ENCODE peak calls at places on chromosomes 3 and 15, in four cellular contexts. One of them, this sample, is unnamed.

GRCh38 chr3:58580826-58581327 is 3.7 kb upstream of the FAM107A start:
- DNase-seq in GM12878: no peak
- DNase-seq in K562: no peak
- DNase-seq in GM12891: no peak
- DNase-seq in this sample: no peak

GRCh38 chr3:58657571-58658141 is 8.9 kb downstream of the FAM3D start:
- DNase-seq in GM12878: no peak
- DNase-seq in K562: no peak
- DNase-seq in GM12891: no peak
- DNase-seq in this sample: no peak

GRCh38 chr15:75182187-75183131 is 19.2 kb upstream of the C15orf39 start:
- DNase-seq in GM12878: no peak
- DNase-seq in K562: no peak
- DNase-seq in GM12891: no peak
- DNase-seq in this sample: no peak

GRCh38 chr15:78681306-78682012 is 40.4 kb upstream of the CHRNB4 start:
- DNase-seq in GM12878: no peak
- DNase-seq in K562: no peak
- DNase-seq in GM12891: no peak
- DNase-seq in this sample: no peak

GRCh38 chr3:108096506-108097325 is 5.9 kb upstream of the CD47 start:
- DNase-seq in GM12878: no peak
- DNase-seq in K562: no peak
- DNase-seq in GM12891: no peak
- DNase-seq in this sample: peak; percentile 44

GRCh38 chr15:74988007-74988800 is 7.2 kb upstream of the SCAMP5 start:
- DNase-seq in GM12878: no peak
- DNase-seq in K562: peak; percentile 64
- DNase-seq in GM12891: no peak
- DNase-seq in this sample: peak; percentile 53

GRCh38 chr3:33395900-33396299 is 44.3 kb downstream of the UBP1 start:
- DNase-seq in GM12878: no peak
- DNase-seq in K562: no peak
- DNase-seq in GM12891: no peak
- DNase-seq in this sample: no peak

GRCh38 chr3:133413166-133414020 is 13.5 kb downstream of the BFSP2 start:
- DNase-seq in GM12878: no peak
- DNase-seq in K562: no peak
- DNase-seq in GM12891: no peak
- DNase-seq in this sample: no peak

GRCh38 chr3:153293222-153293621 is 131.2 kb downstream of the RAP2B start:
- DNase-seq in GM12878: no peak
- DNase-seq in K562: no peak
- DNase-seq in GM12891: no peak
- DNase-seq in this sample: peak; percentile 41

GRCh38 chr3:101281616-101282015 is 38.8 kb downstream of the IMPG2 start:
- DNase-seq in GM12878: no peak
- DNase-seq in K562: no peak
- DNase-seq in GM12891: no peak
- DNase-seq in this sample: no peak

GRCh38 chr15:75051161-75051560 is 27.8 kb downstream of the PPCDC start:
- DNase-seq in GM12878: no peak
- DNase-seq in K562: no peak
- DNase-seq in GM12891: no peak
- DNase-seq in this sample: no peak

GRCh38 chr3:43958005-43958770 is 267.4 kb downstream of the ABHD5 start:
- DNase-seq in GM12878: no peak
- DNase-seq in K562: no peak
- DNase-seq in GM12891: no peak
- DNase-seq in this sample: no peak

GRCh38 chr3:45986303-45986982 is 9.2 kb downstream of the FYCO1 start:
- DNase-seq in GM12878: no peak
- DNase-seq in K562: peak; percentile 44
- DNase-seq in GM12891: no peak
- DNase-seq in this sample: no peak

GRCh38 chr3:11553436-11554235 is 90.1 kb downstream of the VGLL4 start:
- DNase-seq in GM12878: no peak
- DNase-seq in K562: no peak
- DNase-seq in GM12891: no peak
- DNase-seq in this sample: no peak

GRCh38 chr3:94269763-94270162 is 206.9 kb downstream of the NSUN3 start:
- DNase-seq in GM12878: no peak
- DNase-seq in K562: no peak
- DNase-seq in GM12891: no peak
- DNase-seq in this sample: no peak

GRCh38 chr15:81294501-81294850 is 29.5 kb downstream of the STARD5 start:
- DNase-seq in GM12878: no peak
- DNase-seq in K562: no peak
- DNase-seq in GM12891: no peak
- DNase-seq in this sample: no peak

GRCh38 chr15:31221936-31222515 is 104.6 kb upstream of the KLF13 start:
- DNase-seq in GM12878: no peak
- DNase-seq in K562: no peak
- DNase-seq in GM12891: no peak
- DNase-seq in this sample: no peak

GRCh38 chr15:65303687-65304392 is 637 bp upstream of the RNU5B-1 start:
- DNase-seq in GM12878: no peak
- DNase-seq in K562: no peak
- DNase-seq in GM12891: no peak
- DNase-seq in this sample: peak; percentile 18

GRCh38 chr3:147838650-147839049 is 429.5 kb downstream of the ZIC1 start:
- DNase-seq in GM12878: no peak
- DNase-seq in K562: no peak
- DNase-seq in GM12891: no peak
- DNase-seq in this sample: no peak

GRCh38 chr15:72796210-72796514 is 12.6 kb upstream of the ADPGK start:
- DNase-seq in GM12878: no peak
- DNase-seq in K562: no peak
- DNase-seq in GM12891: no peak
- DNase-seq in this sample: no peak

GRCh38 chr15:94670436-94671034 is 439.2 kb downstream of the MCTP2 start:
- DNase-seq in GM12878: no peak
- DNase-seq in K562: peak; percentile 46
- DNase-seq in GM12891: peak; percentile 25
- DNase-seq in this sample: no peak

GRCh38 chr15:29734917-29735572 is 87.2 kb downstream of the TJP1 start:
- DNase-seq in GM12878: no peak
- DNase-seq in K562: no peak
- DNase-seq in GM12891: no peak
- DNase-seq in this sample: no peak

GRCh38 chr3:183579967-183580720 is 24.6 kb upstream of the KLHL6 start:
- DNase-seq in GM12878: no peak
- DNase-seq in K562: no peak
- DNase-seq in GM12891: no peak
- DNase-seq in this sample: no peak

GRCh38 chr15:60675763-60676162 is 196.8 kb upstream of the ICE2 start:
- DNase-seq in GM12878: no peak
- DNase-seq in K562: no peak
- DNase-seq in GM12891: no peak
- DNase-seq in this sample: no peak

DNA sequence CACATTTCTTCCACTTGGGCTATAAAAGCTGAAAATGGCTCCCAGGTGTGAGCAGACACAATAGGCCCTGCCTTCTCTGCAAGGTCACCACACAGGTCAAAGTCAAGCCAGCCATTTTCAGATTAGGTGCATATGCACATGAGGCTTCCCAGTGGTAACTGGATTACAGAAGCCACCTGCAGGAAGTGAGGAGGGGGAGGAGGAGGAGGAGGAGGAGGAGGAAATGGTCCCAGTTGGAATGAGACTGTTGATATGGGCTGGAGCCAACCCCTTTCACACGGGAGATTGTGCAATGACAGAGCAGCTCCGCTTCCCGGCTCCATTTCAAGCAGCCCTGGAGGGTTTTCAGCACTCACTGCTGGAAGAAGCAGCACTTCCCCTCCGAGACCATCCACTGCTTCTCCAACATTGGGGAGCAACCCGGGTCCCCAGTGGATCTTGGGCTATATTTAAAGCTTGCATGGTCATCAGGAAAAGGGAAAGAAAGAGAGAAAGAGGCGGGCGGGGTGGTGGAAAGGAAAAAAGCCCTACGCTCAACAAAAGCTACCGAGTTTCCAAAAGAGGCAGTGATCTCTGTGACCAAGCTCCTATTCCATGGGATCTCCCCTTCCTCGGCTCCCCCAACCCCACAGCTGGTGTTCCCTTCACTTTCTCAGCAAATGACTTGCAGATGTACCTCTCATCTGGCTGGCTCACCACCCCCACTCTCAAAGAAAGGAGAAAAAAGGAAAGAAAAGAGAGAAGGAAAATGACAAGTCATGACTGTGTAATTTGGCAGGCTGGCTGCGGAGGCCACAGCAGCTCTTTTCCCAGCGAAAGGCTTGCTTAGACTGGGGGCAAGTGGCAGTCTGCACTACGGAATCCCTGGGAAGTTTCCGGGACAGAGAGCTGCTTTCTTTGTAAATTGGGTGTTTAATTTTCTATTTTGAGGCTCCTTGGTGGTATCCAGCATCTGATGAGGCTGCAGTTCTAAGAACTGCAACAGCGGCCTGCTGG is 58.3 kb downstream of the LRIG1 start:
- DNase-seq in GM12878: no peak
- DNase-seq in K562: no peak
- DNase-seq in GM12891: no peak
- DNase-seq in this sample: no peak
- TF ChIP-seq SPI1 in GM12878: no peak
- TF ChIP-seq SPI1 in K562: peak; percentile 4
- TF ChIP-seq SPI1 in GM12891: no peak
- TF ChIP-seq SPI1 in this sample: no peak

DNA sequence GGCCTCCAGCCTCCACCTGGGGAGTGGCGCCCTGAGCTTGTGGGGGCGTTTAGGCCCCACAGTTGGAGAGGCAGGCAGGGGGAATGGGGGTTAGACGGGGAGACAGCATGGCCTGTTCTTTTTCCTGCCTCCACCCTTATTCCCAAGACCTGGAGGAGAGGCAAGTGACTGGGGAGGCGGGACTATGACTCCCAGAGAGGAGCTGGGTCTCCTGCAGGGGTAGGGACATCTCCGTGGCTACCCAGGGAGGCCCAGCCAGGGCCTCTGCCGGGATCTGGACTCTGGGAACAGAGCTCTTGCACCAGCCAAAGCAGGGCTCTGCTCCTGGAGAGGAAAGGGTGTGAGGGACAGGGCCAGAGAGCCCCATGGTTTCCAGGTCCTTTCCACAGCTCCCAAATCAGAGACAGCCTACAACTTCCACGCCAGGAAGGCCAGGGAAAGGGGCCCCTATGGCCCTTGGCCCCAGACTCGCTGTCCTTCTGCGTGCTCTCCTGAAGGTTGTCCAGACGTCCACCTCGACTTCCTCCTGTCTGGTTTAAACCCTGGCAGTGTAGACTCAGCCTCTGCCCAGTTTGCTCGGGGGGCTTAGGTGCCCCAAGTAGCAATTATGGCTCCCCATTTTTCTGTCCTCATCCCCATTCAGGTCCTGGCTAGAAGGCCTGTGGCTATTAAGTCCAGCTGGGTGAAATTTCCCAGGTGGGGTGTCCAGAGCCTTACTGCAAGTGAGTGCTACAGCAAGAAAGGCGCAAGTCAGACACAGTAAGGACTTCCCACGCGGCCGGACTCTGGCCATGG is 22.9 kb downstream of the CFAP100 start:
- DNase-seq in GM12878: no peak
- DNase-seq in K562: no peak
- DNase-seq in GM12891: no peak
- DNase-seq in this sample: no peak
- TF ChIP-seq SPI1 in GM12878: no peak
- TF ChIP-seq SPI1 in K562: no peak
- TF ChIP-seq SPI1 in GM12891: no peak
- TF ChIP-seq SPI1 in this sample: no peak

GRCh38 chr3:72820405-72820804 is 27.8 kb downstream of the SHQ1 start:
- DNase-seq in GM12878: no peak
- DNase-seq in K562: no peak
- DNase-seq in GM12891: no peak
- DNase-seq in this sample: no peak
- TF ChIP-seq SPI1 in GM12878: no peak
- TF ChIP-seq SPI1 in K562: no peak
- TF ChIP-seq SPI1 in GM12891: no peak
- TF ChIP-seq SPI1 in this sample: no peak

DNA sequence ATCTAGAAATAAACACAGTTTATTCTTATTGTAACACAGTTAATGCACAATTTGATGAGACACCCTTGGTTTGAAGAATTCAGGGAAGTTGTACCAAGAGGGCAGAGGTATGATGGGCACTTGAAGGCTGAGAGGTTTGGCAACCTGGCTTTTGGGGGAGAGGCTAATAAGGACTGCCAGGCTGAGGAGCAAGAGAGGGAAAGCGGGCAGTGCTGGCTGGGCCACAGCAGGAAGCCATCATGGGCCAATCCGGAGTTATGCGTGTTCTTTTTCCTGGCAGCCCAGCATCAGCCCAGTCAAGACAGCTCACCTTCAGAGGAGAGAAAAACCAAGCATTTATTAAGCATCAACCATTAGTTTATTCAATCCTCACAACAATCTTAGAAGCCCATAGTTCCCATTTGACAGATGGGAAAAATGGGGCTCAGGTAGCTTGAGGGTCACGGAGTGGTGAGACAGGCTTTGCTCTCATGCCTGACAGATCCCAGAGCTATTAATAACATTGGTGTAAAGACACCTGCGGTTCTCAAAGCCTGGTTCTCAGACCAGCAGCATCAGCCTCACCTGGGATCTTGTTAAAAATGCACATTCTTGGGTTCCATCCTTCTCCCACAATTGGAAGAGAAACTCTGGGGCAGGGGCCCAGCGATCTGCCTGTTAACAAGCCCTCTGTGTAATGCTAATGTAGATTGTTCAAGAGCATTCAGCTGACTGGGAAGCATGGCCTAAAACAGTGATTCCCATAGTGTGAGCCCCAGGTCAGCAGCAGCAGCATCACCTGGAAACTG is 183.7 kb downstream of the NTRK3 start:
- DNase-seq in GM12878: no peak
- DNase-seq in K562: no peak
- DNase-seq in GM12891: no peak
- DNase-seq in this sample: no peak
- TF ChIP-seq SPI1 in GM12878: no peak
- TF ChIP-seq SPI1 in K562: no peak
- TF ChIP-seq SPI1 in GM12891: no peak
- TF ChIP-seq SPI1 in this sample: no peak

DNA sequence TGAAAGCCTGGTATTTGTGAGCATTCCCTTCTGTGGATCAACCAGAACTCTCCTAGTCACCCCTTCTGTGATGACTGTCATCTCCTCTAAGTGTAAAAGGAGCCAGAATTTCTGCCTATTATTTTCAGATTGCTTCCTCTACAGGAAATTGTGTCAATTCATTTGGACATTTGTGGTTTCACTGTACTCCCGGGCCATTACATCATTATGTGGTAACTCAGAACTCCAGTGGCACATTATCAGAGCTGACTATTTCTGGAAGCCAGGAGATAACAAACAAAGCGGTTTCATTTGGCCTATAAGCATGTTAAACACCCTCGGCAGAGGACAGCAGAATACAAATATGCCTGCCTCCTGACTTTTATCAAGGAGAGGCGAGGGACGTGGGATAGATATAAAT is 193.6 kb upstream of the SEMA6D start:
- DNase-seq in GM12878: no peak
- DNase-seq in K562: no peak
- DNase-seq in GM12891: no peak
- DNase-seq in this sample: peak; percentile 23
- TF ChIP-seq SPI1 in GM12878: no peak
- TF ChIP-seq SPI1 in K562: no peak
- TF ChIP-seq SPI1 in GM12891: no peak
- TF ChIP-seq SPI1 in this sample: no peak